ENCODE peak calls at places on chromosomes 12 and 14, in six cellular contexts. One of them, this sample, is unnamed. For H3K27me3 and H3K4me1, the result is how much of the 10 kb centered on the place peaks cover.

GRCh38 chr14:89926709-89927108 is 27.8 kb downstream of the EFCAB11 start:
- DNase-seq in heart left ventricle: no peak
- DNase-seq in endothelial cell of umbilical vein: peak
- DNase-seq in body of pancreas: no peak
- DNase-seq in ovary: no peak
- DNase-seq in transverse colon: no peak
- DNase-seq in this sample: no peak

GRCh38 chr14:99808133-99808505 is 14.9 kb downstream of the EML1 start:
- DNase-seq in ovary: no peak
- DNase-seq in body of pancreas: no peak
- DNase-seq in transverse colon: no peak
- DNase-seq in endothelial cell of umbilical vein: no peak
- DNase-seq in heart left ventricle: no peak
- DNase-seq in this sample: no peak

GRCh38 chr12:128661216-128661550 is 162.6 kb downstream of the SLC15A4 start:
- DNase-seq in heart left ventricle: no peak
- DNase-seq in body of pancreas: peak
- DNase-seq in ovary: no peak
- DNase-seq in endothelial cell of umbilical vein: no peak
- DNase-seq in transverse colon: no peak
- DNase-seq in this sample: no peak

GRCh38 chr12:77256924-77257323 is 191.6 kb upstream of the E2F7 start:
- DNase-seq in heart left ventricle: no peak
- DNase-seq in body of pancreas: no peak
- DNase-seq in endothelial cell of umbilical vein: no peak
- DNase-seq in transverse colon: no peak
- DNase-seq in ovary: no peak
- DNase-seq in this sample: no peak

GRCh38 chr12:44511289-44511688 is 364.8 kb downstream of the NELL2 start:
- DNase-seq in endothelial cell of umbilical vein: no peak
- DNase-seq in transverse colon: no peak
- DNase-seq in heart left ventricle: no peak
- DNase-seq in ovary: no peak
- DNase-seq in body of pancreas: no peak
- DNase-seq in this sample: no peak

GRCh38 chr14:103132381-103133212 is 9.3 kb downstream of the TNFAIP2 start:
- DNase-seq in transverse colon: no peak
- DNase-seq in ovary: peak
- DNase-seq in heart left ventricle: no peak
- DNase-seq in endothelial cell of umbilical vein: no peak
- DNase-seq in body of pancreas: peak
- DNase-seq in this sample: peak

GRCh38 chr14:70032016-70032415 is 152.8 kb downstream of the SMOC1 start:
- DNase-seq in transverse colon: no peak
- DNase-seq in endothelial cell of umbilical vein: no peak
- DNase-seq in ovary: no peak
- DNase-seq in heart left ventricle: no peak
- DNase-seq in body of pancreas: no peak
- DNase-seq in this sample: no peak

GRCh38 chr12:24937553-24938244 is 11.2 kb downstream of the BCAT1 start:
- DNase-seq in ovary: no peak
- DNase-seq in transverse colon: no peak
- DNase-seq in endothelial cell of umbilical vein: no peak
- DNase-seq in body of pancreas: no peak
- DNase-seq in heart left ventricle: no peak
- DNase-seq in this sample: no peak

GRCh38 chr12:97524812-97525211 is 62.2 kb downstream of the RMST start:
- DNase-seq in transverse colon: no peak
- DNase-seq in ovary: no peak
- DNase-seq in body of pancreas: no peak
- DNase-seq in endothelial cell of umbilical vein: no peak
- DNase-seq in heart left ventricle: no peak
- DNase-seq in this sample: no peak

GRCh38 chr12:20376984-20377383 is 8.6 kb downstream of the PDE3A start:
- DNase-seq in transverse colon: no peak
- DNase-seq in heart left ventricle: no peak
- DNase-seq in ovary: no peak
- DNase-seq in body of pancreas: no peak
- DNase-seq in endothelial cell of umbilical vein: peak
- DNase-seq in this sample: no peak

GRCh38 chr12:18146375-18146774 is 56.4 kb upstream of the RERGL start:
- DNase-seq in ovary: no peak
- DNase-seq in endothelial cell of umbilical vein: no peak
- DNase-seq in body of pancreas: no peak
- DNase-seq in transverse colon: no peak
- DNase-seq in heart left ventricle: no peak
- DNase-seq in this sample: no peak

GRCh38 chr14:96136361-96136760 is 68.3 kb upstream of the BDKRB2 start:
- DNase-seq in endothelial cell of umbilical vein: peak
- DNase-seq in ovary: no peak
- DNase-seq in transverse colon: no peak
- DNase-seq in heart left ventricle: no peak
- DNase-seq in body of pancreas: no peak
- DNase-seq in this sample: no peak

GRCh38 chr12:63917864-63918742 is 73.6 kb downstream of the SRGAP1 start:
- DNase-seq in body of pancreas: no peak
- DNase-seq in heart left ventricle: no peak
- DNase-seq in endothelial cell of umbilical vein: peak
- DNase-seq in ovary: no peak
- DNase-seq in transverse colon: no peak
- DNase-seq in this sample: no peak

GRCh38 chr12:52346596-52346995 is 20.7 kb downstream of the KRT85 start:
- DNase-seq in endothelial cell of umbilical vein: no peak
- DNase-seq in ovary: no peak
- DNase-seq in body of pancreas: peak
- DNase-seq in heart left ventricle: peak
- DNase-seq in transverse colon: no peak
- DNase-seq in this sample: no peak

GRCh38 chr14:63857467-63858030 is 4.7 kb downstream of the SYNE2 start:
- DNase-seq in ovary: no peak
- DNase-seq in transverse colon: no peak
- DNase-seq in endothelial cell of umbilical vein: no peak
- DNase-seq in heart left ventricle: no peak
- DNase-seq in body of pancreas: no peak
- DNase-seq in this sample: no peak

GRCh38 chr12:51371295-51371953 is 19.8 kb downstream of the GALNT6 start:
- DNase-seq in heart left ventricle: peak
- DNase-seq in body of pancreas: peak
- DNase-seq in endothelial cell of umbilical vein: peak
- DNase-seq in transverse colon: peak
- DNase-seq in ovary: peak
- DNase-seq in this sample: peak

GRCh38 chr12:105814283-105814682 is 324.5 kb downstream of the NUAK1 start:
- DNase-seq in body of pancreas: no peak
- DNase-seq in endothelial cell of umbilical vein: no peak
- DNase-seq in ovary: no peak
- DNase-seq in transverse colon: no peak
- DNase-seq in heart left ventricle: no peak
- DNase-seq in this sample: no peak

GRCh38 chr12:110906088-110906487 is 14.3 kb downstream of the MYL2 start:
- DNase-seq in ovary: no peak
- DNase-seq in endothelial cell of umbilical vein: no peak
- DNase-seq in body of pancreas: no peak
- DNase-seq in heart left ventricle: peak
- DNase-seq in transverse colon: no peak
- DNase-seq in this sample: no peak

GRCh38 chr12:89827592-89827991 is 119.0 kb upstream of the ATP2B1 start:
- DNase-seq in heart left ventricle: no peak
- DNase-seq in endothelial cell of umbilical vein: no peak
- DNase-seq in transverse colon: no peak
- DNase-seq in ovary: no peak
- DNase-seq in body of pancreas: no peak
- DNase-seq in this sample: no peak

GRCh38 chr14:58061581-58061980 is 90.4 kb downstream of the ARMH4 start:
- DNase-seq in transverse colon: no peak
- DNase-seq in ovary: no peak
- DNase-seq in endothelial cell of umbilical vein: no peak
- DNase-seq in heart left ventricle: no peak
- DNase-seq in body of pancreas: no peak
- DNase-seq in this sample: no peak
- H3K27me3 ChIP-seq in transverse colon: under half
- H3K27me3 ChIP-seq in ovary: under half
- H3K27me3 ChIP-seq in endothelial cell of umbilical vein: under half
- H3K27me3 ChIP-seq in heart left ventricle: under half
- H3K27me3 ChIP-seq in body of pancreas: under half
- H3K27me3 ChIP-seq in this sample: under half

DNA sequence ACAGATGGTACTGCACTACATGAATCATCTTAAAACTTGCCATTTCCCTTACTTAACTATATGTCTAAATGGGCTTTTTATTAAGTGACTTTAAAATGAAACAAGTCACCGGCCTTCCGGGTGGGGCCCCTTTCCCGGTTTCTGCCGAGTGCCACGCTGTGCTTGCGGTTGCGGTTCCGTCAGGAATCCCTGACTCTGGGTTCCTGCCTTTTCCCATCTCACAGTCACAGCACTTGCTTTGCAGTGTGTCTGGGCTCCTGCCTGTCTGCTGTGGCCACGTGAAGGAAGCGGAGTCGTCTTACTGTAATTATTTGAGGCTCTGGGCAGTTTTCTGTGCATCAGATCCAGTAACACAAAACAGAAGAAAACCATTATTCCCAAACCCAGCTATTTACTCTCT is 44.0 kb upstream of the FRMD6 start:
- DNase-seq in endothelial cell of umbilical vein: no peak
- DNase-seq in ovary: no peak
- DNase-seq in transverse colon: no peak
- DNase-seq in heart left ventricle: no peak
- DNase-seq in body of pancreas: no peak
- DNase-seq in this sample: no peak
- H3K4me1 ChIP-seq in endothelial cell of umbilical vein: under half
- H3K4me1 ChIP-seq in ovary: under half
- H3K4me1 ChIP-seq in transverse colon: under half
- H3K4me1 ChIP-seq in heart left ventricle: under half
- H3K4me1 ChIP-seq in body of pancreas: under half
- H3K4me1 ChIP-seq in this sample: under half

DNA sequence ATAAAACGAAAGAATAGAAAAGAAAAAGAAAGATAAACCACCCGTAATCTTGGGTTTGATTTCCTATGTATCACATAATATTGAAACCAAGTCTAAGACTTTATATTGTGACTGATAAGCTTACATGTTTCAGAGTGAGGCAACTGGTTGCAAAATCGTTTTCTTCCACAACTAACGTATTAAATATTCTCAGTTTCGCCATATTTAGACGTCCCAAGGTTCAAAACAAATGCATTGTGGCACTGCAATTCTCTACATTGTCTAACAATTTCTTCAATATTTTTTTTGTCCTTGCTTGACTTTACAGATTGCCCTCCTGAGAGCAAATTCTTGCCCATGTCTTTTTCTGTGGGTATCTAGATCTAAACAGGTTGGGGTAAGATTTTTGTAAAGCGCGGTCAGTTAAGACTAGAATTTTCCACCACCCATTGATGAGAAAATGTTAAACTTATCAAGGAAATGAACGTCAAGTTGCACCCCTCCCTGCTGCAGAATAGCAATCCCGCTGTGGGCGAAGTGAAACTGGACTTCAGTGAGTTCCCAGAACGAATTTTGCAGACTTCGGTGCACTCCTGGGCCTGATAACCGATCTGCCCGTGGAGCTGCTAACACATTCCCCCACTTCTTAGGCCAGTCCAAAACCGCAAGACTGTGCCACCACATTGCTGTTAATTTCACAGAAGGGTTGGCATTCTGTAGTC is 2.7 kb downstream of the TBX3 start:
- DNase-seq in endothelial cell of umbilical vein: no peak
- DNase-seq in body of pancreas: no peak
- DNase-seq in ovary: peak
- DNase-seq in transverse colon: peak
- DNase-seq in heart left ventricle: no peak
- DNase-seq in this sample: no peak
- TF ChIP-seq POLR2A in endothelial cell of umbilical vein: no peak
- TF ChIP-seq POLR2A in body of pancreas: no peak
- TF ChIP-seq POLR2A in ovary: no peak
- TF ChIP-seq POLR2A in transverse colon: no peak
- TF ChIP-seq POLR2A in heart left ventricle: no peak
- TF ChIP-seq POLR2A in this sample: no peak

DNA sequence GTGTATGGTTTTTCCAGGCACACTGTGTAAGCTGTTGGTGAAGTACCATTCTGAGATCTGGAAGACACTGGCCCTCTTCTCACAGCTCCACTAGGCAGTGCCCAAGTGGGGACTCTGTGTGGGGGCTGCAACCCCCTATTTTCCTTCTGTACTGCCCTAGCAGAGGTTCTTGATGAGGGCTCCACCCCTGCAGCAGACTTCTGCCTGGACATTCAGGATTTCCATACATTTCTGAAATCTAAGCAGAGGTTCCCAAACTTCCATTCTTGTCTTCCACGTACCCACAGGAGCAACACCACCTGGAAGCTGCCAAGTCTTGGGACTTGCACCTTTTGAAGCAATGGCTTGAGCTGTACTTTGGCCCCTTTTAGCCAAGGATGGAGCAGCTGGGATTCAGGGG is 85.2 kb upstream of the PRMT8 start:
- DNase-seq in endothelial cell of umbilical vein: no peak
- DNase-seq in body of pancreas: no peak
- DNase-seq in transverse colon: no peak
- DNase-seq in ovary: no peak
- DNase-seq in heart left ventricle: no peak
- DNase-seq in this sample: no peak
- H3K27me3 ChIP-seq in endothelial cell of umbilical vein: under half
- H3K27me3 ChIP-seq in body of pancreas: under half
- H3K27me3 ChIP-seq in transverse colon: under half
- H3K27me3 ChIP-seq in ovary: under half
- H3K27me3 ChIP-seq in heart left ventricle: under half
- H3K27me3 ChIP-seq in this sample: under half

GRCh38 chr12:113819495-113819894 is 146.6 kb downstream of the RBM19 start:
- DNase-seq in endothelial cell of umbilical vein: no peak
- DNase-seq in body of pancreas: no peak
- DNase-seq in transverse colon: no peak
- DNase-seq in heart left ventricle: no peak
- DNase-seq in ovary: no peak
- DNase-seq in this sample: no peak

GRCh38 chr12:113820310-113820709 is 145.8 kb downstream of the RBM19 start:
- DNase-seq in body of pancreas: no peak
- DNase-seq in endothelial cell of umbilical vein: no peak
- DNase-seq in heart left ventricle: no peak
- DNase-seq in ovary: no peak
- DNase-seq in transverse colon: no peak
- DNase-seq in this sample: no peak

GRCh38 chr12:113818833-113819232 is 147.3 kb downstream of the RBM19 start:
- DNase-seq in body of pancreas: no peak
- DNase-seq in heart left ventricle: no peak
- DNase-seq in endothelial cell of umbilical vein: no peak
- DNase-seq in transverse colon: no peak
- DNase-seq in ovary: no peak
- DNase-seq in this sample: no peak

GRCh38 chr12:113820842-113821241 is 145.3 kb downstream of the RBM19 start:
- DNase-seq in heart left ventricle: no peak
- DNase-seq in ovary: no peak
- DNase-seq in endothelial cell of umbilical vein: no peak
- DNase-seq in body of pancreas: no peak
- DNase-seq in transverse colon: no peak
- DNase-seq in this sample: no peak

DNA sequence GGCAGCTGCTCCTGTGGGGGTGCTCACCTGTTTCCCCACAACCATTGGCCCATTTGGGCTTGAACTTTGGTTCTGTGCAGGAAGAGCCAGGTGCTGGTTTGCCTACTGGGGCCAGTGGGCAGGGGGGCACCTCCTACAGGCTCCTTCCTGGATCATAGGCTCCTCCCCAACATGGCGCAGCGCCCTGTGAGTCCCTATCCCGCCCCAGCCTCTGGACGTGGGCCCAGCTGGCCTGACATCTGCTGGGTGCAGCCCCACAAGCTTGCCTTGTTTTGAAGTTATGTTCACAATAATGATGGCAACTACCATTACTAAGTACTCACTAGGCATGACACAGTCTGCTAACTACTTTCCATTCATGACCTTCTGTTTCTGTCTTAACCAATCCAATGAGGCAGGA is 147.8 kb downstream of the RBM19 start:
- DNase-seq in heart left ventricle: no peak
- DNase-seq in ovary: no peak
- DNase-seq in body of pancreas: no peak
- DNase-seq in transverse colon: no peak
- DNase-seq in endothelial cell of umbilical vein: no peak
- DNase-seq in this sample: no peak
- H3K4me1 ChIP-seq in heart left ventricle: under half
- H3K4me1 ChIP-seq in ovary: under half
- H3K4me1 ChIP-seq in body of pancreas: under half
- H3K4me1 ChIP-seq in transverse colon: under half
- H3K4me1 ChIP-seq in endothelial cell of umbilical vein: under half
- H3K4me1 ChIP-seq in this sample: under half